ENCODE peak calls at places on chromosomes 5 and 9, in four cellular contexts. O is skeletal muscle cell; G is AG04450; V is activated CD4-positive, alpha-beta T cell treated with anti-CD3 and anti-CD28 coated beads, Interleukin-2, amount 10 ng/mL, durations not matched to agents 7 days and 5 days. W is an unnamed sample.

GRCh38 chr5:97629281-97629680 is 446.2 kb upstream of the RIOK2 start:
- DNase-seq in G (peak), O (peak), V (no peak), W (no peak)

GRCh38 chr9:7454490-7455110 is 345.0 kb downstream of the DMAC1 start:
- DNase-seq in G (no peak), O (no peak), V (no peak), W (no peak)

GRCh38 chr9:99235874-99236627 is 14.0 kb downstream of the SEC61B start:
- DNase-seq in V (no peak), G (no peak), O (no peak), W (no peak)

GRCh38 chr5:139593716-139594319 is 32.7 kb downstream of the UBE2D2 start:
- DNase-seq in G (peak), O (no peak), V (no peak), W (peak)

GRCh38 chr9:129026442-129027223 is 1.5 kb downstream of the SH3GLB2 start:
- DNase-seq in G (no peak), V (no peak), O (no peak), W (no peak)

GRCh38 chr9:117315236-117315635 is 99.6 kb downstream of the ASTN2 start:
- DNase-seq in V (no peak), G (no peak), O (no peak), W (no peak)

GRCh38 chr5:60943624-60944023 is 1.2 kb downstream of the ERCC8 start:
- DNase-seq in G (no peak), V (no peak), O (no peak), W (no peak)

GRCh38 chr5:131381792-131382191 is 117.9 kb downstream of the CDC42SE2 start:
- DNase-seq in V (peak), O (no peak), G (no peak), W (no peak)

GRCh38 chr5:148011407-148012124 is 52.2 kb upstream of the SPINK5 start:
- DNase-seq in G (no peak), V (no peak), O (peak), W (no peak)

GRCh38 chr9:69768716-69769115 is 8.9 kb upstream of the PTAR1 start:
- DNase-seq in V (no peak), G (no peak), O (no peak), W (no peak)

GRCh38 chr5:73998496-73998895 is 372.5 kb downstream of the ARHGEF28 start:
- DNase-seq in G (no peak), V (no peak), O (peak), W (no peak)

GRCh38 chr5:80825780-80826460 is 134.2 kb upstream of the RASGRF2 start:
- DNase-seq in O (no peak), G (no peak), V (no peak), W (no peak)

GRCh38 chr9:137431416-137431931 is 8.3 kb downstream of the NOXA1 start:
- DNase-seq in O (no peak), G (no peak), V (no peak), W (no peak)

GRCh38 chr5:77138981-77139380 is 51.9 kb upstream of the ZBED3 start:
- DNase-seq in V (no peak), O (peak), G (no peak), W (no peak)

GRCh38 chr9:112061152-112061740 is 113.9 kb downstream of the SUSD1 start:
- DNase-seq in G (peak), V (peak), O (peak), W (peak)

GRCh38 chr9:24210641-24211040 is 335.1 kb downstream of the IZUMO3 start:
- DNase-seq in G (no peak), V (no peak), O (no peak), W (no peak)

W was measured in A549.